ENCODE peak calls at places on chromosomes 2 and 18, in five cellular contexts. J is fibroblast of lung, I is A549, X is MM.1S, O is OCI-LY7. V is an unnamed sample.

GRCh38 chr2:218761795-218762194 is 20.2 kb upstream of the CYP27A1 start:
- DNase-seq in J (no peak), I (no peak), X (no peak), O (no peak), V (no peak)

GRCh38 chr2:130822766-130823165 is 13.9 kb upstream of the ARHGEF4 start:
- DNase-seq in J (no peak), I (no peak), X (no peak), O (no peak), V (no peak)

GRCh38 chr2:132633635-132634034 is 36.4 kb downstream of the LYPD1 start:
- DNase-seq in J (no peak), I (no peak), X (no peak), O (no peak), V (no peak)

GRCh38 chr2:190342601-190343000 is 788 bp upstream of the INPP1 start:
- DNase-seq in J (no peak), I (no peak), X (no peak), O (no peak), V (no peak)

GRCh38 chr2:69546646-69547045 is 96.9 kb downstream of the AAK1 start:
- DNase-seq in J (no peak), I (no peak), X (no peak), O (no peak), V (no peak)

GRCh38 chr2:21276163-21276562 is 152.4 kb downstream of the TDRD15 start:
- DNase-seq in J (no peak), I (no peak), X (no peak), O (no peak), V (no peak)

GRCh38 chr2:177171418-177171865 is 41.2 kb upstream of the HNRNPA3 start:
- DNase-seq in J (peak; percentile 36), I (no peak), X (no peak), O (no peak), V (peak; percentile 44)

GRCh38 chr2:24287171-24287570 is 73.2 kb downstream of the ITSN2 start:
- DNase-seq in J (no peak), I (no peak), X (peak; percentile 51), O (no peak), V (no peak)

GRCh38 chr18:49041677-49042570 is 91.2 kb upstream of the SMAD7 start:
- DNase-seq in J (peak; percentile 47), I (peak; percentile 43), X (peak; percentile 36), O (peak; percentile 68), V (no peak)

GRCh38 chr2:100791294-100791935 is 28.5 kb upstream of the NPAS2 start:
- DNase-seq in J (no peak), I (no peak), X (no peak), O (no peak), V (no peak)

GRCh38 chr2:165208094-165208493 is 4.2 kb upstream of the SCN3A start:
- DNase-seq in J (no peak), I (no peak), X (no peak), O (no peak), V (no peak)

GRCh38 chr2:224268441-224268840 is 133.5 kb downstream of the FAM124B start:
- DNase-seq in J (peak; percentile 93), I (peak; percentile 84), X (no peak), O (no peak), V (no peak)

GRCh38 chr2:206260427-206261012 is 13.9 kb upstream of the ZDBF2 start:
- DNase-seq in J (peak; percentile 17), I (peak; percentile 54), X (peak; percentile 84), O (peak; percentile 70), V (no peak)

GRCh38 chr2:172098650-172099471 is 3.8 kb downstream of the DLX2 start:
- DNase-seq in J (peak; percentile 76), I (peak; percentile 77), X (no peak), O (no peak), V (no peak)

GRCh38 chr2:121211251-121211650 is 73.8 kb downstream of the TFCP2L1 start:
- DNase-seq in J (no peak), I (no peak), X (no peak), O (no peak), V (no peak)

GRCh38 chr2:69449906-69450305 is 12.7 kb upstream of the NFU1 start:
- DNase-seq in J (peak; percentile 29), I (no peak), X (no peak), O (no peak), V (no peak)

GRCh38 chr2:233798335-233799086 is 20.4 kb downstream of the MROH2A start:
- DNase-seq in J (no peak), I (no peak), X (no peak), O (no peak), V (no peak)

GRCh38 chr2:174560737-174561136 is 36.9 kb downstream of the WIPF1 start:
- DNase-seq in J (no peak), I (no peak), X (no peak), O (no peak), V (no peak)

GRCh38 chr2:231722721-231723307 is 14.5 kb downstream of the PTMA start:
- DNase-seq in J (no peak), I (no peak), X (no peak), O (no peak), V (no peak)

GRCh38 chr2:162926501-162926900 is 87.9 kb upstream of the KCNH7 start:
- DNase-seq in J (peak; percentile 94), I (peak; percentile 42), X (no peak), O (no peak), V (peak; percentile 95)

GRCh38 chr2:199495147-199495546 is 37.4 kb upstream of the SATB2 start:
- DNase-seq in J (no peak), I (no peak), X (no peak), O (no peak), V (no peak)

GRCh38 chr18:26902296-26902695 is 36.8 kb upstream of the AQP4 start:
- DNase-seq in J (no peak), I (no peak), X (no peak), O (no peak), V (no peak)

GRCh38 chr2:121147766-121148165 is 137.2 kb downstream of the TFCP2L1 start:
- DNase-seq in J (peak; percentile 39), I (no peak), X (no peak), O (no peak), V (peak; percentile 58)

GRCh38 chr2:167706800-167707199 is 540.6 kb downstream of the STK39 start:
- DNase-seq in J (peak; percentile 10), I (no peak), X (no peak), O (no peak), V (no peak)

GRCh38 chr2:206456078-206456769 is 12.9 kb downstream of the ADAM23 start:
- DNase-seq in J (no peak), I (no peak), X (no peak), O (no peak), V (no peak)

GRCh38 chr2:217090024-217090473 is 230.2 kb upstream of the TNP1 start:
- DNase-seq in J (peak; percentile 23), I (no peak), X (peak; percentile 76), O (peak; percentile 15), V (no peak)

GRCh38 chr2:227720680-227721079 is 2.9 kb upstream of the SLC19A3 start:
- DNase-seq in J (no peak), I (no peak), X (no peak), O (no peak), V (no peak)

GRCh38 chr18:63505566-63506335 is 29.0 kb downstream of the SERPINB5 start:
- DNase-seq in J (no peak), I (peak; percentile 15), X (peak; percentile 30), O (peak; percentile 15), V (no peak)

GRCh38 chr2:47541848-47542450 is 139.0 kb downstream of the MSH2 start:
- DNase-seq in J (no peak), I (no peak), X (no peak), O (no peak), V (no peak)

GRCh38 chr2:8003462-8004075 is 678.3 kb upstream of the ID2 start:
- DNase-seq in J (peak; percentile 62), I (no peak), X (no peak), O (no peak), V (no peak)

GRCh38 chr2:109322111-109322510 is 193.1 kb downstream of the SH3RF3 start:
- DNase-seq in J (peak; percentile 85), I (no peak), X (no peak), O (no peak), V (peak; percentile 19)

GRCh38 chr2:176092270-176093144 is at the start of gene HOXD13:
- DNase-seq in J (no peak), I (no peak), X (no peak), O (no peak), V (no peak)
- H3K4me2 ChIP-seq in J (no peak within 1 kb of the TSS), I (peak within 1 kb of the TSS; percentile 67), X (no peak within 1 kb of the TSS), O (no peak within 1 kb of the TSS), V (peak within 1 kb of the TSS; percentile 45)

GRCh38 chr18:34991152-34991551 is 50.1 kb upstream of the MAPRE2 start:
- DNase-seq in J (no peak), I (no peak), X (no peak), O (no peak), V (no peak)
- H3K27ac ChIP-seq in J (no peak overlapping the region), I (no peak overlapping the region), X (no peak overlapping the region), O (no peak overlapping the region), V (peak overlapping the region; percentile 69)

GRCh38 chr2:88755836-88756235 is 64.4 kb downstream of the RPIA start:
- DNase-seq in J (no peak), I (no peak), X (no peak), O (no peak), V (no peak)

GRCh38 chr2:88751770-88752169 is 60.3 kb downstream of the RPIA start:
- DNase-seq in J (no peak), I (no peak), X (peak; percentile 89), O (peak; percentile 92), V (no peak)

GRCh38 chr2:88757025-88757424 is 65.6 kb downstream of the RPIA start:
- DNase-seq in J (no peak), I (no peak), X (no peak), O (no peak), V (no peak)

GRCh38 chr2:88753833-88754584 is 62.5 kb downstream of the RPIA start:
- DNase-seq in J (no peak), I (no peak), X (peak; percentile 95), O (peak; percentile 98), V (no peak)

GRCh38 chr2:88754585-88755305 is 63.3 kb downstream of the RPIA start:
- DNase-seq in J (no peak), I (no peak), X (peak; percentile 68), O (peak; percentile 70), V (no peak)
- H3K4me2 ChIP-seq in J (no peak overlapping the region), I (no peak overlapping the region), X (peak overlapping the region; percentile 53), O (peak overlapping the region; percentile 71), V (no peak overlapping the region)

GRCh38 chr2:62870966-62871365 is 165.5 kb downstream of the EHBP1 start:
- DNase-seq in J (no peak), I (no peak), X (no peak), O (no peak), V (no peak)

GRCh38 chr2:62874881-62875383 is 169.4 kb downstream of the EHBP1 start:
- DNase-seq in J (no peak), I (no peak), X (no peak), O (no peak), V (no peak)

GRCh38 chr2:62873603-62874002 is 168.1 kb downstream of the EHBP1 start:
- DNase-seq in J (no peak), I (no peak), X (no peak), O (no peak), V (no peak)

GRCh38 chr2:62868947-62869346 is 163.4 kb downstream of the EHBP1 start:
- DNase-seq in J (no peak), I (no peak), X (no peak), O (no peak), V (no peak)

DNA sequence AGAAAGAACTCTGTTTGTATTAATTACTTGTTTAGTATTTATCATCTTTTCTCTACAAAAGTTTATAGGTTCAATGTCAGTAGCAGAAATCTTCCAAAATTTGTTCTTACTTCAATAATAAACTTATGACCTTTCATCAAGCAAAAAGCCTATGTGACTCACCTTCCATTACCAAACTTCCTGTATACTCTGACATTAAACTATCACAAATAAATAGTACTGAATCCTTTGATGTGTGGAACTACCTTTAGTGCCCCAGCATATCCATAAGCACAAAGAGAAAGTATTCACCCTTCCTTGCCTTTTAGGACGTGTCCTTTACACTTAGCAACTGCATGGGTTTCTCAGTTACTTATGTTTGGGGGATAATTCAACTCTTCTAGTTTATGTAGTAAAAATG is 166.0 kb downstream of the EHBP1 start:
- DNase-seq in J (peak; percentile 7), I (peak; percentile 29), X (no peak), O (no peak), V (no peak)
- H3K27ac ChIP-seq in J (no peak overlapping the region), I (no peak overlapping the region), X (no peak overlapping the region), O (no peak overlapping the region), V (no peak overlapping the region)

V was measured in keratinocyte.